ENCODE peak calls at places on chromosomes 13 and 19, in six cellular contexts. C, M, Q, V, S and T are unnamed samples.

GRCh38 chr19:29624489-29625210 is 18.6 kb downstream of the POP4 start:
- DNase-seq in C (no peak), M (no peak), Q (peak), V (no peak), S (no peak), T (no peak)

GRCh38 chr19:47408156-47408938 is 11.0 kb downstream of the MEIS3 start:
- DNase-seq in C (peak), M (no peak), Q (no peak), V (no peak), S (no peak), T (no peak)

GRCh38 chr19:46030861-46031550 is 8.2 kb upstream of the PGLYRP1 start:
- DNase-seq in C (no peak), M (no peak), Q (no peak), V (no peak), S (no peak), T (no peak)

GRCh38 chr13:33992891-33993336 is 175.0 kb downstream of the RFC3 start:
- DNase-seq in C (no peak), M (no peak), Q (no peak), V (no peak), S (no peak), T (no peak)

GRCh38 chr19:34313188-34313587 is 51.8 kb upstream of the GPI start:
- DNase-seq in C (no peak), M (peak), Q (peak), V (no peak), S (no peak), T (peak)

GRCh38 chr13:27851049-27851448 is 58.8 kb downstream of the GSX1 start:
- DNase-seq in C (peak), M (no peak), Q (no peak), V (no peak), S (no peak), T (no peak)

GRCh38 chr19:40217921-40218890 is at the start of gene TTC9B:
- DNase-seq in C (no peak), M (no peak), Q (no peak), V (no peak), S (no peak), T (no peak)

GRCh38 chr13:72960114-72960513 is 98.7 kb upstream of the KLF5 start:
- DNase-seq in C (no peak), M (no peak), Q (no peak), V (no peak), S (no peak), T (no peak)

GRCh38 chr19:19606021-19606420 is 12.5 kb downstream of the PBX4 start:
- DNase-seq in C (peak), M (no peak), Q (peak), V (no peak), S (no peak), T (no peak)

GRCh38 chr13:44271031-44271433 is 102.6 kb upstream of the SERP2 start:
- DNase-seq in C (no peak), M (peak), Q (peak), V (peak), S (no peak), T (no peak)

GRCh38 chr19:55232284-55232597 is 3.7 kb upstream of the TMEM86B start:
- DNase-seq in C (no peak), M (no peak), Q (no peak), V (no peak), S (no peak), T (no peak)

GRCh38 chr13:101751488-101751887 is 299.0 kb downstream of the ITGBL1 start:
- DNase-seq in C (peak), M (peak), Q (peak), V (peak), S (no peak), T (no peak)

GRCh38 chr19:42368360-42368759 is 21.7 kb downstream of the CNFN start:
- DNase-seq in C (no peak), M (no peak), Q (no peak), V (no peak), S (no peak), T (no peak)

GRCh38 chr13:40503966-40504591 is 162.4 kb downstream of the FOXO1 start:
- DNase-seq in C (no peak), M (peak), Q (peak), V (peak), S (no peak), T (no peak)

GRCh38 chr13:24038405-24038804 is 122.1 kb upstream of the SPATA13 start:
- DNase-seq in C (peak), M (no peak), Q (peak), V (no peak), S (no peak), T (no peak)

GRCh38 chr13:59356607-59357006 is 807.1 kb downstream of the DIAPH3 start:
- DNase-seq in C (no peak), M (peak), Q (peak), V (no peak), S (no peak), T (peak)

GRCh38 chr13:33710924-33711323 is 107.0 kb upstream of the RFC3 start:
- DNase-seq in C (no peak), M (peak), Q (no peak), V (no peak), S (no peak), T (no peak)

GRCh38 chr13:85853161-85853894 is 54.1 kb upstream of the SLITRK6 start:
- DNase-seq in C (no peak), M (no peak), Q (no peak), V (no peak), S (no peak), T (no peak)

GRCh38 chr19:55600336-55601028 is 394 bp downstream of the ZNF524 start:
- DNase-seq in C (no peak), M (no peak), Q (peak), V (no peak), S (peak), T (peak)

GRCh38 chr19:32673573-32673972 is 1.4 kb downstream of the ANKRD27 start:
- DNase-seq in C (peak), M (no peak), Q (no peak), V (no peak), S (no peak), T (no peak)

GRCh38 chr13:80753951-80754350 is 413.0 kb upstream of the SPRY2 start:
- DNase-seq in C (no peak), M (no peak), Q (no peak), V (no peak), S (no peak), T (no peak)

GRCh38 chr19:3433805-3434540 is 46.4 kb downstream of the SMIM24 start:
- DNase-seq in C (no peak), M (no peak), Q (no peak), V (no peak), S (no peak), T (no peak)

GRCh38 chr13:35966024-35966423 is 165.2 kb downstream of the DCLK1 start:
- DNase-seq in C (no peak), M (peak), Q (no peak), V (no peak), S (no peak), T (no peak)

GRCh38 chr19:34759218-34759917 is 13.6 kb downstream of the ZNF599 start:
- DNase-seq in C (no peak), M (no peak), Q (no peak), V (no peak), S (no peak), T (no peak)

GRCh38 chr19:35756373-35757230 is at the start of gene HSPB6:
- DNase-seq in C (no peak), M (peak), Q (peak), V (no peak), S (no peak), T (peak)

GRCh38 chr13:73661687-73662425 is 472.3 kb downstream of the KLF12 start:
- DNase-seq in C (no peak), M (no peak), Q (no peak), V (no peak), S (no peak), T (no peak)

GRCh38 chr13:60158321-60158801 is 5.4 kb downstream of the DIAPH3 start:
- DNase-seq in C (no peak), M (no peak), Q (no peak), V (no peak), S (no peak), T (no peak)

GRCh38 chr13:47396915-47397314 is 500.1 kb upstream of the HTR2A start:
- DNase-seq in C (no peak), M (no peak), Q (no peak), V (no peak), S (no peak), T (no peak)

GRCh38 chr19:33872445-33873320 is 76.0 kb downstream of the KCTD15 start:
- DNase-seq in C (peak), M (no peak), Q (no peak), V (no peak), S (no peak), T (no peak)

GRCh38 chr19:10603084-10603872 is 16.2 kb upstream of the AP1M2 start:
- DNase-seq in C (peak), M (no peak), Q (no peak), V (no peak), S (no peak), T (peak)

GRCh38 chr19:45400192-45400591 is 4.7 kb downstream of the PPP1R13L start:
- DNase-seq in C (no peak), M (no peak), Q (no peak), V (no peak), S (peak), T (peak)

GRCh38 chr13:69857188-69857821 is 250.3 kb upstream of the ATXN8OS start:
- DNase-seq in C (peak), M (peak), Q (peak), V (no peak), S (no peak), T (no peak)

GRCh38 chr19:50983625-50984292 is at the start of gene KLK7:
- DNase-seq in C (no peak), M (no peak), Q (no peak), V (no peak), S (no peak), T (no peak)

GRCh38 chr19:11451942-11452813 is 16.7 kb downstream of the PRKCSH start:
- DNase-seq in C (peak), M (no peak), Q (no peak), V (no peak), S (no peak), T (no peak)

GRCh38 chr19:45049073-45049736 is 10.4 kb downstream of the CLASRP start:
- DNase-seq in C (no peak), M (no peak), Q (no peak), V (no peak), S (no peak), T (peak)

GRCh38 chr19:29401712-29402421 is 123.9 kb upstream of the VSTM2B start:
- DNase-seq in C (no peak), M (no peak), Q (no peak), V (no peak), S (no peak), T (no peak)

GRCh38 chr13:39047560-39047959 is 9.3 kb downstream of the NHLRC3 start:
- DNase-seq in C (no peak), M (no peak), Q (no peak), V (no peak), S (no peak), T (no peak)
- TF ChIP-seq CTCF in C (peak), M (no peak), Q (no peak), V (peak), S (no peak), T (no peak)

DNA sequence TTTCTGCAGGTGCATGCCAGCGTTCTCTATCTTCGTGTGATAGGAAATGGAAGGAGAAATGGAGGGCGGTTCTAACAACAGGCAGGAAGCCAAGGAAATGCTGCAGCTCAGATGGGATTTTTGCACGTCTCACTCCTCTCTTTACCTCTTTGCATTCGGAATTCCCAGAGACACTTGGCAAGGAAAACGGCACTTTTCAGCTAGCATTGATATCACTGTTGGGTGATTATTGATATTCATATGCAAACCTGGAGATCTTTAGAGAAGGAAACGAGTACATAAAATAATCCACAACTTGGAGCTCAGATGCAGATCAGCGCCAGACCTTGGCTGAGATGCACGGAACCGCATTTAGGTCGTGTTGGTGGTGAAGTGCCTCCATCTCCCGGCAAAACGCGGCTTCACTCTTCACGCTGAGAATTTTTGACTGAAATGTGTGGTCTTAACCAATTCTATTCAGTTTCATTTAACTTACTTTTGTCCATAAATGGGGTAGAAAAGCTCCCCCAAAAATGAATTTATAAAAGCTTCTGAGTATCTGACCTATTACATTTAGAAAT is 77.2 kb upstream of the ARHGEF7 start:
- DNase-seq in C (no peak), M (peak), Q (no peak), V (no peak), S (no peak), T (no peak)
- TF ChIP-seq CTCF in C (no peak), M (peak), Q (no peak), V (no peak), S (no peak), T (no peak)

GRCh38 chr19:48480151-48480475 is 10.9 kb downstream of the CYTH2 start:
- DNase-seq in C (no peak), M (peak), Q (no peak), V (no peak), S (no peak), T (peak)
- TF ChIP-seq CTCF in C (no peak), M (no peak), Q (no peak), V (no peak), S (no peak), T (no peak)

DNA sequence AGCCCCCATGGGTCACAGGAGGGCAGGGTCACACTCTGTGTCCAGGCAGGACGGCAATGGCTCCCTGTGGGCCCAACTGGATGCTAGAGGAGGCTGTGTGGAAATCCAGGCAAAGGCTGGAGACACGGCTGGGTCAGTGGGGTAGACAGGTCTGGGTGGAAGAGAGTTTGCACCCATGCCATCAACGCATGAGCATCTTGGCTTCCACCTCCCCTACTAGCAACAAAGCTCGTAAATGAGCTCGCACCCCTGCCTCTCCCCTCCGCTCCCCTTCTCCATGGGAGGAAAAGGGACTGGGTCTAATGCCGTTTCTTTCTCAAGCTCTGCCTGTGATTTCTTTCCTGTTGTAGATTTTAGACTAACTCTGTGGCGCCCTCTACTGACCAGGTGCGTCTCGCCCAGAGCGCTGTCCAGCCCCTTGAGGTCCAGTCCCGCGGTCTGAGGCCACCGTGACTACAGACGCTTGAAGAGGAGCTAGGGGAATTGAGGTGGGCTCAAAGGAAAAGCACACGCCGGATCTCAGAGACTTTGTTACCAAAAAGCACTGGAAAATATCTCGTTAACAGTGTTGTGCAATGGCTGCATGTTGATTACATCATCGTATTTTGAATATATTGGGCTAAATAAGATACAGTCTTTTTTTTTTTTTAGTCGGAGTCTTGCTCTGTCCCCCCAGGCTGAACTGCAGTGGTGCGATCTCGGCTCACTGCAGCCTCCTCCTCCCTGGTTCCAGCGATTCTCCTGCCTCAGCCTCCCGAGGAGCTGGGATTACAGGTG is 50.7 kb upstream of the USP29 start:
- DNase-seq in C (peak), M (no peak), Q (no peak), V (no peak), S (no peak), T (no peak)
- TF ChIP-seq CTCF in C (peak), M (no peak), Q (no peak), V (no peak), S (no peak), T (no peak)

DNA sequence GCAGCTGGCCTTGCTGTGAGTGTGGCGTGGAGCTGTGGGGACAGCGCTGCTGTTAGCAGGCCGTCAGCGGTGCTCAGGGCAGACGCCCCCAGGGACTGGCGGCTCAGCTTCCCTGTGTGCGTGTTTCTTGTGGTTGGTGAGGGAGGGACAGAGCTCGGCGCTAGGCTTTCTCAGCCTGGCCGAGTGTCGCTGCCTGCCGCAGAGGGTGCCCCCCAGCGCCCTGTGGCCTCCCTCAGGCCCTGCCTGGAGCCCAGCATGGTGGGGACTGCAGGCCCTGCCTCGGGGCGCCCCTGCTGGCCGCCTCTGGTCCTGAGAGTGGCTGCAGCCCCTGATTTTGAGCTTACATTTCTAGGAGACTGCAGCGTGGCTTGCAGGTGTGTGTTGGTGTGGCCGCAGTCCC is 35.5 kb downstream of the DOT1L start:
- DNase-seq in C (peak), M (no peak), Q (no peak), V (no peak), S (no peak), T (no peak)
- TF ChIP-seq CTCF in C (peak), M (peak), Q (peak), V (peak), S (no peak), T (no peak)